ENCODE peak calls at places on chromosomes 1 and 21, in five cellular contexts. C is mucosa of descending colon, L is pancreas, V is lung, Y is upper lobe of right lung. I is an unnamed sample.

GRCh38 chr1:209708297-209708696 is 3.7 kb downstream of the HSD11B1 start:
- ATAC-seq in C (no peak), L (no peak), V (no peak), Y (no peak), I (no peak)

GRCh38 chr1:66342707-66343106 is 191.2 kb upstream of the SGIP1 start:
- ATAC-seq in C (no peak), L (no peak), V (no peak), Y (no peak), I (no peak)

GRCh38 chr1:220999872-221000863 is 120.9 kb downstream of the HLX start:
- ATAC-seq in C (peak), L (no peak), V (peak), Y (peak), I (no peak)

GRCh38 chr1:31905093-31905509 is 33.1 kb downstream of the PTP4A2 start:
- ATAC-seq in C (peak), L (no peak), V (no peak), Y (no peak), I (no peak)

GRCh38 chr1:233320023-233320422 is 7.5 kb upstream of the MAP3K21 start:
- ATAC-seq in C (no peak), L (no peak), V (no peak), Y (no peak), I (no peak)

GRCh38 chr1:41500781-41501518 is 16.5 kb upstream of the EDN2 start:
- ATAC-seq in C (no peak), L (no peak), V (no peak), Y (no peak), I (no peak)

GRCh38 chr1:2091611-2092604 is 41.7 kb downstream of the PRKCZ start:
- ATAC-seq in C (peak), L (no peak), V (peak), Y (peak), I (no peak)

GRCh38 chr1:233664804-233665574 is 51.1 kb downstream of the KCNK1 start:
- ATAC-seq in C (no peak), L (no peak), V (no peak), Y (no peak), I (no peak)

GRCh38 chr1:103162360-103162759 is 54.0 kb upstream of the COL11A1 start:
- ATAC-seq in C (no peak), L (no peak), V (no peak), Y (no peak), I (no peak)

GRCh38 chr21:43269461-43269860 is 100.7 kb downstream of the CRYAA start:
- ATAC-seq in C (peak), L (no peak), V (no peak), Y (no peak), I (no peak)

GRCh38 chr1:56507925-56508522 is 71.3 kb downstream of the PLPP3 start:
- ATAC-seq in C (no peak), L (no peak), V (no peak), Y (no peak), I (no peak)

GRCh38 chr1:54806931-54807611 is 5.9 kb upstream of the TTC22 start:
- ATAC-seq in C (peak), L (no peak), V (no peak), Y (peak), I (peak)

GRCh38 chr1:97119260-97119659 is 397.7 kb downstream of the PTBP2 start:
- ATAC-seq in C (no peak), L (no peak), V (no peak), Y (no peak), I (no peak)

GRCh38 chr21:39217356-39218081 is 34.3 kb upstream of the PSMG1 start:
- ATAC-seq in C (no peak), L (no peak), V (no peak), Y (no peak), I (no peak)

GRCh38 chr1:191752342-191752741 is 405.9 kb upstream of the RGS18 start:
- ATAC-seq in C (no peak), L (no peak), V (no peak), Y (no peak), I (no peak)

GRCh38 chr1:51285055-51285454 is 45.3 kb downstream of the TTC39A start:
- ATAC-seq in C (no peak), L (no peak), V (no peak), Y (no peak), I (no peak)

GRCh38 chr1:39258925-39259244 is 54.4 kb downstream of the MACF1 start:
- ATAC-seq in C (no peak), L (peak), V (no peak), Y (no peak), I (no peak)

GRCh38 chr1:21921100-21921875 is 15.8 kb downstream of the HSPG2 start:
- ATAC-seq in C (no peak), L (peak), V (no peak), Y (peak), I (no peak)

I was measured in esophagus mucosa.